ENCODE peak calls at places on chromosomes 11 and 22, in five cellular contexts. C, A, X, T and P are unnamed samples.

GRCh38 chr11:77178150-77178549 is 50.1 kb downstream of the MYO7A start:
- DNase-seq in A (no peak), C (no peak), T (no peak), X (no peak), P (no peak)

GRCh38 chr11:71977743-71978418 is 20.8 kb upstream of the IL18BP start:
- DNase-seq in A (no peak), X (no peak), T (peak), C (peak), P (peak)

GRCh38 chr11:47412152-47412746 is 3.9 kb downstream of the SLC39A13 start:
- DNase-seq in T (peak), C (peak), A (peak), X (peak), P (peak)

GRCh38 chr11:130300567-130300966 is 14.2 kb downstream of the ZBTB44 start:
- DNase-seq in T (no peak), X (no peak), A (no peak), C (no peak), P (no peak)

GRCh38 chr11:28713850-28714249 is 605.7 kb downstream of the METTL15 start:
- DNase-seq in C (no peak), A (no peak), T (peak), X (no peak), P (no peak)

GRCh38 chr11:130719516-130719915 is 196.8 kb downstream of the SNX19 start:
- DNase-seq in T (peak), A (no peak), X (no peak), C (no peak), P (peak)

GRCh38 chr11:129620705-129621104 is 194.9 kb upstream of the TMEM45B start:
- DNase-seq in T (peak), C (no peak), X (peak), A (no peak), P (no peak)

GRCh38 chr11:16511109-16511806 is 154.9 kb upstream of the SOX6 start:
- DNase-seq in T (peak), C (peak), X (no peak), A (no peak), P (no peak)

GRCh38 chr22:33922268-33922667 is 2.0 kb upstream of the LARGE1 start:
- DNase-seq in A (peak), T (peak), X (no peak), C (peak), P (no peak)

GRCh38 chr11:78112588-78113275 is 26.7 kb downstream of the ALG8 start:
- DNase-seq in T (no peak), C (no peak), X (no peak), A (no peak), P (no peak)

GRCh38 chr11:109043318-109043717 is 378.4 kb downstream of the DDX10 start:
- DNase-seq in T (no peak), X (no peak), A (no peak), C (no peak), P (no peak)
- TF ChIP-seq CTCF in T (no peak), X (no peak), A (no peak), C (no peak), P (no peak)

GRCh38 chr11:66264893-66265292 is 3.5 kb upstream of the RAB1B start:
- DNase-seq in A (peak), T (no peak), C (no peak), X (no peak), P (no peak)
- TF ChIP-seq CTCF in A (peak), T (peak), C (peak), X (peak), P (peak)

GRCh38 chr11:2779981-2780849 is 80.4 kb upstream of the KCNQ1OT1 start:
- DNase-seq in A (peak), T (peak), X (peak), C (peak), P (no peak)

GRCh38 chr11:2777396-2777795 is 77.6 kb upstream of the KCNQ1OT1 start:
- DNase-seq in T (no peak), X (peak), A (no peak), C (peak), P (peak)

GRCh38 chr11:2779499-2779980 is 79.7 kb upstream of the KCNQ1OT1 start:
- DNase-seq in X (no peak), A (no peak), T (no peak), C (no peak), P (no peak)

GRCh38 chr11:2777871-2778629 is 78.3 kb upstream of the KCNQ1OT1 start:
- DNase-seq in T (no peak), X (peak), A (peak), C (no peak), P (no peak)

DNA sequence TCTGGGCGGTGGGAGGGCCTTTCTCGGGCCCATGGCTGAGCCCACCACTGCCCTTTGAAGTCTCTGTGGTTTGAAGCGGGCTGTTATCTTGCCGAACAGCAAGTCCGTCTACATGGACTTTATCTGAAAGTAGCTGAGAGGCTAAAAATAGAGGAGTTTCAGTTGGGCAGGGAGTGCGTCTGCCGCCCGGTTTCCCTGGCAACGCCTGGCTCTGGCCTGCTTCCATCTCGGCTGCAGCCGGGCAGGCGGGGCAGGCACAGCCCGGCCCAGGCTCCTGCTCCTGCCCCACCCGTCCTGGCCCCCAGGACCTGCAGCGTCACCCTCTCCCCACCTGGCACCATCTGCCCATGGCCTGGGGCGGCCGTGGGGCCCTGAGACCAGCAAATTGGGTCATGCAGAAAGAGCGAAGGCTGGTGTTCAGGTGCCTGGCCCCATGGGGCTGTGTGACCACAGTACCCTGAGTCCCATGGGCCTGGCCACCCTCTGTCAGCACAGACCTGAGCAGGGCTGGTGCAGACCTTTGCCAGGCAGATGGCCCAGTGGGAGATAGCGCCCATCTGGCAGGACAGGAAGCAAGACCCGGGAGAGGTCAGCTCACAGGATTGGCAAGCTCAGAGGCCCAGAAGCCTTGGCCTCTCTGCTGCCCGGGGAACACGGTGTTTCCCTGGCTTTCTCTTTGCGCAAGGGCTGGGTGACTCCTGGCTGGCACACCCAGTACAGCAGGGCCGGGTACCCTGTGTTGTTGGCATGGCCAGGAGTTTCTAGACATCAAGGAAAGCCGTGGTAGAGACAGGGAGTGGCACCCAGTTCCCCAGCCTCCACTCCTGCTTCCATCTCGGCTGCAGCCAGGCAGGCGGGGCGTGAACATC is 79.1 kb upstream of the KCNQ1OT1 start:
- DNase-seq in T (peak), C (peak), X (peak), A (peak), P (peak)
- TF ChIP-seq CTCF in T (no peak), C (peak), X (no peak), A (no peak), P (no peak)

DNA sequence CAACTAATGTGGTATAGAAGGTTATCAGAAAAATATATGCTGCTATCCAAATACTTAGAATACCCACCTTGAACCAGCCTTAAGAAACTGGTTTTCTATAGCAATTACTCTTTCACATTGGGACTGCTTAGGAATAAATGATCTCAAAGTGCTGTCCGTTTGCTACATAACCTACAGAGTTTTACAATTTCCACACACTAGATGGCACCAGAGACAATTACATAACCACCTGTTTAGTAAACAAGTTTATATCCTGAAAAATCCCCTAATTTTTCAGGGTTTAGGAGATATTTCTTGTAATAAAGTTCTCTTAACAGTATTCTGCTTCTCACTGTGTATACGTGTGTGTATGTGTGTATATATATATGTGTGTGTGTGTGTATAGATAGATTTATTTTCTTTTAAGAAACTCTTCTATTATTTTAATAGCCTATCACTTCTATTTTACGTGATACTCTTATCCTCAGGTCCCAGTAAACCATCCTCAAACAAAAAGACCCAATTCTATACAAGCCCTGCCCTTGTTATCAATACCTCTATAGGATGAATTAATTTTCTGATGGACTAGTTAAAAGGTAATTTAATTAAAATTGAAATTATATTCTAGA is 6.7 kb upstream of the OR5I1 start:
- DNase-seq in A (no peak), C (peak), X (no peak), T (peak), P (peak)
- TF ChIP-seq CTCF in A (peak), C (peak), X (no peak), T (no peak), P (peak)